ENCODE peak calls at places on chromosome 12, in six cellular contexts. S is A549, Z is HL-60, X is astrocyte of the spinal cord, K is AG04450, O is heart left ventricle. I is an unnamed sample.

GRCh38 chr12:65055874-65056273 is 65.2 kb downstream of the WIF1 start:
- DNase-seq in K (no peak), X (no peak), S (no peak), O (no peak), Z (no peak), I (no peak)

GRCh38 chr12:120399531-120399930 is 30.6 kb upstream of the MSI1 start:
- DNase-seq in K (peak), S (no peak), X (peak), O (no peak), Z (no peak), I (no peak)

GRCh38 chr12:54404061-54405004 is 14.7 kb downstream of the ITGA5 start:
- DNase-seq in Z (no peak), X (peak), O (no peak), K (no peak), S (no peak), I (peak)

GRCh38 chr12:48351022-48351708 is 446 bp upstream of the ZNF641 start:
- DNase-seq in O (no peak), X (peak), Z (peak), S (peak), K (peak), I (no peak)

GRCh38 chr12:47867496-47867941 is 37.3 kb downstream of the VDR start:
- DNase-seq in X (peak), S (no peak), O (no peak), Z (no peak), K (peak), I (no peak)

GRCh38 chr12:108666326-108666995 is 32.8 kb upstream of the SELPLG start:
- DNase-seq in S (no peak), X (peak), Z (no peak), O (peak), K (no peak), I (peak)

GRCh38 chr12:614727-615060 is 48.6 kb downstream of the NINJ2 start:
- DNase-seq in Z (no peak), K (no peak), S (no peak), X (no peak), O (no peak), I (no peak)

GRCh38 chr12:48542300-48542928 is 17.0 kb downstream of the OR8S1 start:
- DNase-seq in Z (peak), O (no peak), K (no peak), S (peak), X (no peak), I (peak)

GRCh38 chr12:7144414-7145120 is 14.4 kb downstream of the CLSTN3 start:
- DNase-seq in O (no peak), S (peak), X (peak), K (no peak), Z (no peak), I (no peak)

DNA sequence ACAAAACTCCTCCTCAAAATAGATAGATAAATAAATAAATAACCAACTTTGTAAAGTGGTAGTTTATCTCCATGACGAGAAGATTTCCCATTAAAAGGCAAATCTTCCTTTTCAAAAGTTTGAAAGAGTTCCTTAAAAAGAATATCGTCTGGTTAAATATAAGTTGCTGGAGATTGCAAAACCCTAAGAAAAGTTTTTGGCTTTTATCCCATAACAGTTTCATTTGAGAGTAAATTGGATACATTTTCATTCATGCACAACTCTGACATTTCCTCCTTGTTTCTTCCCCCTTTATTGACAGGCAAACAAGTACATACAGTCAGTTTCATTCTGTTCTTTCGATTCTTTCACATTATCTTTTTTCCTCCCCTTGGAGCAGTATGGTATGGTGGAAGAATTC is 45.4 kb upstream of the BTG1 start:
- DNase-seq in X (no peak), Z (no peak), K (no peak), O (no peak), S (no peak), I (no peak)
- H3K4me3 ChIP-seq in X (no peak), Z (no peak), K (no peak), O (no peak), S (no peak), I (no peak)

DNA sequence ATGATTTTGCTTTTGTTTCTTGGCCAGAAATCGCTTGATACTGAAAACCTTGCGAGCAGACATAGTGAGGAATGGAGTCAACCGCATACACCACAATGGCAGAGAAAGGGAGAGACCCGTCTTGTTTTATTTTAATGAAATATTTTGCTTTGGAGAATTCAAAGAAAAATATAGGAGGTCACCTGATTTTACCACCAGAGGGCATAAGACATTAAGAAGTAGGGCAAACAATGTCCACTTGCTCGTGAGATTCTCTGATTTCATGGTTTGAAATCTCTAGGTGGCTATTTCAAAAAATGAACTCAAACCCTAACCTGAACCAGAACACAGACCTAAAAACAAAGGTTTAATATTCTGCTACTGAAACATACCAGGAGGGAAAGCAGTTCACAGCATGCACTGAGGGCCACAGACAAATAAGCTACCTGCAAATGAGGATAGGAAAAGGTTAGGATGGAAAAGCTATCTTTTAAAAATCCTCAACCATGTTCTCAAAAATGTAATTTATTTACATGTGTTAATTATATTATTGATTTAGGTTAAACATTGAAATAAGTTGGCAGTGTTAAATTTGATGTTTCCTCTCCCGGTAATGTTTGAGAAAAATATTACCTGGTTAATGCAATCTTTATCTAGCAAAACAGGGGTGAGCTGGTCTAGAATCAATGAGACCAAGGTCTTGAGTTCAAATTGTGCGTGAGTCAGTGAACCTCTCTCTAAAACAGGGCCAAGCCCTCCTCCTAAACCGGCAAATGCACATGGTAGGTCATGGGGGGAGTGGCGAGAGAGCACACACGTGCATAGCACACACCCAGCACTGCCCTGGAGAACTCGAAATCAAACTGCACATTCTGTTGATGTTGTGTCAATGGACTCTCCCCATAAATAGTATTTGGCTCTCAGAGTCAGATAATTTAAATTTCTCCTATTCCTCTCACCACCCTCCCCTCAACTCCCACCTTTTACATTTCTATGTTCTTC is 12.5 kb downstream of the IFNG-AS1 start:
- DNase-seq in Z (no peak), K (no peak), O (no peak), S (no peak), X (peak), I (no peak)
- TF ChIP-seq CTCF in Z (peak), K (peak), O (no peak), S (peak), X (peak), I (peak)

GRCh38 chr12:45615268-45615667 is 114.2 kb upstream of the ARID2 start:
- DNase-seq in X (peak), Z (no peak), S (no peak), K (peak), O (no peak), I (no peak)
- H3K4me3 ChIP-seq in X (no peak), Z (no peak), S (no peak), K (no peak), O (no peak), I (no peak)

GRCh38 chr12:118850244-118850825 is 131.0 kb upstream of the SRRM4 start:
- DNase-seq in X (no peak), O (no peak), S (peak), Z (peak), K (no peak), I (peak)

GRCh38 chr12:118855858-118856257 is 125.5 kb upstream of the SRRM4 start:
- DNase-seq in Z (no peak), K (no peak), S (no peak), X (no peak), O (no peak), I (no peak)

DNA sequence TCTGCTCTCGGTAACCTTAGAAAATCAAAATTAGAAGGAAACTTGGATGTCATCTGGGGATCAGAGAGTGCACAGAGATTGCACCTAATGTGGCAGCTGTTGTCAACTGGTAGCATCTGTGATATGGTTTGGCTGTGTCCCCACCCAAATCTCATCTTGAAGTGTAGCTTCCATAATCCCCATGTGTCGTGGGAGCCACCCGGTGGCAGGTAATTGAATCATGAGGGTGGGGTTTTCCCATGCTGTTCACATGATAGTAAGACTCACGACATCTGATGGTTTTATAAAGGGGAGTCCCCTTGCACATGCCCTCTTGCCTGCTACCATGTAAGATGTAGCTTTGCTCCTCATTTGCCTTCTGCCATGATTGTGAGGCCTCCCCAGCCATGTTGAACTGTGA is 127.7 kb upstream of the SRRM4 start:
- DNase-seq in S (no peak), Z (no peak), O (no peak), X (no peak), K (no peak), I (no peak)
- TF ChIP-seq CTCF in S (no peak), Z (no peak), O (no peak), X (no peak), K (no peak), I (no peak)

I was measured in BE2C.